ENCODE peak calls at places on chromosomes 4 and X, in six cellular contexts. J is activated naive CD4-positive, alpha-beta T cell treated with Interleukin-2 at 50 U/mL for 16 hours; K is brain microvascular endothelial cell; O is T-helper 2 cell; P is substantia nigra; A is mucosa of gallbladder. U is an unnamed sample.

GRCh38 chr4:172822322-172822721 is 346.3 kb upstream of the GALNT7 start:
- DNase-seq in A (no peak), P (no peak), K (no peak), J (no peak), O (no peak), U (no peak)

GRCh38 chr4:89324671-89325070 is 17.1 kb upstream of the GPRIN3 start:
- DNase-seq in P (no peak), J (no peak), A (no peak), K (peak), O (no peak), U (peak)

GRCh38 chrX:146454363-146454762 is 355.2 kb upstream of the CXorf51B start:
- DNase-seq in K (no peak), J (no peak), A (no peak), O (no peak), P (no peak), U (no peak)

GRCh38 chrX:11944486-11944885 is 186.4 kb downstream of the MSL3 start:
- DNase-seq in O (no peak), J (no peak), A (no peak), P (no peak), K (peak), U (no peak)

GRCh38 chrX:142089193-142089592 is 115.9 kb downstream of the MAGEC2 start:
- DNase-seq in A (no peak), O (no peak), J (no peak), P (no peak), K (no peak), U (peak)

GRCh38 chrX:114959729-114960128 is 57.7 kb downstream of the IL13RA2 start:
- DNase-seq in A (no peak), K (no peak), O (no peak), J (no peak), P (no peak), U (peak)

GRCh38 chr4:107736924-107737448 is 17.0 kb upstream of the PAPSS1 start:
- DNase-seq in J (peak), A (peak), K (no peak), P (no peak), O (peak), U (peak)

GRCh38 chr4:76292730-76293129 is 13.8 kb upstream of the STBD1 start:
- DNase-seq in J (no peak), K (no peak), P (no peak), A (no peak), O (no peak), U (no peak)

GRCh38 chrX:154696328-154697045 is 43.1 kb upstream of the CTAG2 start:
- DNase-seq in O (no peak), A (no peak), K (peak), J (no peak), P (no peak), U (peak)

GRCh38 chr4:88775026-88775425 is 77.4 kb upstream of the NAP1L5 start:
- DNase-seq in A (no peak), J (no peak), O (no peak), P (no peak), K (no peak), U (no peak)

GRCh38 chr4:47686294-47686872 is 151.5 kb downstream of the CORIN start:
- DNase-seq in J (peak), K (peak), A (peak), O (peak), P (no peak), U (peak)

GRCh38 chr4:119209586-119209985 is 2.9 kb upstream of the USP53 start:
- DNase-seq in A (no peak), O (no peak), J (no peak), K (no peak), P (no peak), U (no peak)

GRCh38 chr4:164503874-164504273 is 250.1 kb upstream of the SMIM31 start:
- DNase-seq in K (no peak), O (no peak), P (no peak), J (no peak), A (no peak), U (no peak)

GRCh38 chr4:99586322-99586721 is 11.7 kb downstream of the MTTP start:
- DNase-seq in J (no peak), O (no peak), P (no peak), A (peak), K (no peak), U (no peak)

GRCh38 chr4:13527983-13528822 is 16.1 kb downstream of the NKX3-2 start:
- DNase-seq in K (no peak), O (no peak), A (no peak), J (no peak), P (no peak), U (no peak)

GRCh38 chr4:3286335-3287175 is 6.3 kb upstream of the RGS12 start:
- DNase-seq in K (no peak), P (no peak), O (no peak), A (no peak), J (no peak), U (no peak)

GRCh38 chr4:175947117-175947722 is 118.4 kb upstream of the WDR17 start:
- DNase-seq in P (no peak), J (no peak), O (no peak), A (no peak), K (peak), U (peak)

GRCh38 chrX:68454476-68455150 is 21.3 kb upstream of the OPHN1 start:
- DNase-seq in A (no peak), P (no peak), J (no peak), O (no peak), K (no peak), U (no peak)

GRCh38 chr4:8473198-8473919 is 32.8 kb downstream of the TRMT44 start:
- DNase-seq in K (no peak), P (no peak), J (no peak), O (no peak), A (no peak), U (peak)

GRCh38 chr4:27366424-27366823 is 505.8 kb downstream of the STIM2 start:
- DNase-seq in A (no peak), O (no peak), J (no peak), P (no peak), K (no peak), U (peak)

GRCh38 chr4:153013202-153013988 is 77.3 kb downstream of the FHDC1 start:
- DNase-seq in O (no peak), P (no peak), A (no peak), J (no peak), K (no peak), U (no peak)

GRCh38 chr4:139734875-139735380 is 69.3 kb downstream of the MGST2 start:
- DNase-seq in O (no peak), A (peak), K (peak), J (peak), P (peak), U (peak)

GRCh38 chr4:142645478-142646108 is 200.5 kb downstream of the INPP4B start:
- DNase-seq in P (no peak), O (no peak), J (no peak), K (peak), A (no peak), U (no peak)

GRCh38 chr4:48491514-48492176 is 1.6 kb downstream of the ZAR1 start:
- DNase-seq in O (no peak), A (no peak), P (no peak), K (no peak), J (no peak), U (no peak)

GRCh38 chr4:12211636-12212035 is 782.9 kb upstream of the HS3ST1 start:
- DNase-seq in P (no peak), A (no peak), K (no peak), O (no peak), J (no peak), U (no peak)

GRCh38 chr4:159222158-159222557 is 119.3 kb downstream of the RAPGEF2 start:
- DNase-seq in O (no peak), J (no peak), A (no peak), K (no peak), P (no peak), U (no peak)

GRCh38 chrX:54357414-54358377 is at the start of gene WNK3:
- DNase-seq in O (no peak), K (peak), A (peak), P (peak), J (peak), U (peak)

GRCh38 chrX:115650916-115651315 is 89.9 kb downstream of the PLS3 start:
- DNase-seq in O (no peak), A (peak), P (no peak), J (no peak), K (peak), U (peak)

GRCh38 chrX:43716696-43717095 is 60.6 kb downstream of the MAOA start:
- DNase-seq in J (no peak), P (no peak), K (no peak), A (no peak), O (no peak), U (no peak)

GRCh38 chr4:109067509-109068205 is 234.8 kb downstream of the COL25A1 start:
- DNase-seq in A (no peak), J (no peak), K (peak), O (no peak), P (no peak), U (peak)